ENCODE peak calls at places on chromosomes 16 and 17, in nine cellular contexts. One of them, this sample, is unnamed.

GRCh38 chr16:72198021-72198420 is 26.1 kb upstream of the PMFBP1 start:
- DNase-seq in lung: no peak
- DNase-seq in GM23338: no peak
- DNase-seq in MM.1S: no peak
- DNase-seq in effector memory CD4-positive, alpha-beta T cell: no peak
- DNase-seq in body of pancreas: peak; percentile 77
- DNase-seq in naive thymus-derived CD4-positive, alpha-beta T cell: no peak
- DNase-seq in cardiac muscle cell: no peak
- DNase-seq in AG04450: peak; percentile 65
- DNase-seq in this sample: peak; percentile 96

GRCh38 chr16:52066951-52067350 is 480.0 kb downstream of the TOX3 start:
- DNase-seq in MM.1S: no peak
- DNase-seq in naive thymus-derived CD4-positive, alpha-beta T cell: no peak
- DNase-seq in AG04450: no peak
- DNase-seq in effector memory CD4-positive, alpha-beta T cell: no peak
- DNase-seq in body of pancreas: no peak
- DNase-seq in cardiac muscle cell: no peak
- DNase-seq in lung: no peak
- DNase-seq in GM23338: no peak
- DNase-seq in this sample: no peak

GRCh38 chr17:31416503-31416923 is 25.0 kb downstream of the RAB11FIP4 start:
- DNase-seq in cardiac muscle cell: peak; percentile 90
- DNase-seq in naive thymus-derived CD4-positive, alpha-beta T cell: no peak
- DNase-seq in effector memory CD4-positive, alpha-beta T cell: no peak
- DNase-seq in MM.1S: no peak
- DNase-seq in AG04450: no peak
- DNase-seq in GM23338: no peak
- DNase-seq in body of pancreas: no peak
- DNase-seq in lung: no peak
- DNase-seq in this sample: no peak

GRCh38 chr17:42679001-42679491 is 2.3 kb upstream of the PLEKHH3 start:
- DNase-seq in AG04450: no peak
- DNase-seq in body of pancreas: peak; percentile 76
- DNase-seq in lung: peak; percentile 66
- DNase-seq in cardiac muscle cell: peak; percentile 78
- DNase-seq in GM23338: peak; percentile 67
- DNase-seq in MM.1S: peak; percentile 88
- DNase-seq in effector memory CD4-positive, alpha-beta T cell: peak; percentile 41
- DNase-seq in naive thymus-derived CD4-positive, alpha-beta T cell: peak; percentile 33
- DNase-seq in this sample: peak; percentile 45

GRCh38 chr17:69574257-69575197 is 160.0 kb downstream of the MAP2K6 start:
- DNase-seq in cardiac muscle cell: no peak
- DNase-seq in lung: no peak
- DNase-seq in naive thymus-derived CD4-positive, alpha-beta T cell: no peak
- DNase-seq in MM.1S: no peak
- DNase-seq in AG04450: peak; percentile 33
- DNase-seq in GM23338: peak; percentile 38
- DNase-seq in body of pancreas: no peak
- DNase-seq in effector memory CD4-positive, alpha-beta T cell: no peak
- DNase-seq in this sample: peak; percentile 33

GRCh38 chr17:37360632-37361031 is 15.2 kb upstream of the C17orf78 start:
- DNase-seq in lung: no peak
- DNase-seq in effector memory CD4-positive, alpha-beta T cell: no peak
- DNase-seq in MM.1S: no peak
- DNase-seq in cardiac muscle cell: no peak
- DNase-seq in body of pancreas: no peak
- DNase-seq in AG04450: no peak
- DNase-seq in GM23338: no peak
- DNase-seq in naive thymus-derived CD4-positive, alpha-beta T cell: no peak
- DNase-seq in this sample: no peak

GRCh38 chr17:17669851-17670232 is 11.4 kb upstream of the RAI1 start:
- DNase-seq in naive thymus-derived CD4-positive, alpha-beta T cell: no peak
- DNase-seq in GM23338: no peak
- DNase-seq in cardiac muscle cell: no peak
- DNase-seq in body of pancreas: no peak
- DNase-seq in AG04450: no peak
- DNase-seq in effector memory CD4-positive, alpha-beta T cell: no peak
- DNase-seq in MM.1S: no peak
- DNase-seq in lung: no peak
- DNase-seq in this sample: no peak

GRCh38 chr16:17358350-17358749 is 112.4 kb downstream of the XYLT1 start:
- DNase-seq in body of pancreas: peak; percentile 27
- DNase-seq in AG04450: no peak
- DNase-seq in MM.1S: no peak
- DNase-seq in naive thymus-derived CD4-positive, alpha-beta T cell: no peak
- DNase-seq in effector memory CD4-positive, alpha-beta T cell: no peak
- DNase-seq in cardiac muscle cell: no peak
- DNase-seq in GM23338: no peak
- DNase-seq in lung: no peak
- DNase-seq in this sample: no peak

GRCh38 chr17:80649200-80649644 is 104.6 kb downstream of the RPTOR start:
- DNase-seq in cardiac muscle cell: no peak
- DNase-seq in body of pancreas: no peak
- DNase-seq in AG04450: no peak
- DNase-seq in effector memory CD4-positive, alpha-beta T cell: no peak
- DNase-seq in naive thymus-derived CD4-positive, alpha-beta T cell: no peak
- DNase-seq in MM.1S: no peak
- DNase-seq in lung: no peak
- DNase-seq in GM23338: no peak
- DNase-seq in this sample: no peak

GRCh38 chr17:1109606-1110523 is 69.9 kb downstream of the ABR start:
- DNase-seq in effector memory CD4-positive, alpha-beta T cell: no peak
- DNase-seq in cardiac muscle cell: peak; percentile 61
- DNase-seq in GM23338: peak; percentile 71
- DNase-seq in AG04450: no peak
- DNase-seq in naive thymus-derived CD4-positive, alpha-beta T cell: no peak
- DNase-seq in MM.1S: peak; percentile 42
- DNase-seq in lung: no peak
- DNase-seq in body of pancreas: no peak
- DNase-seq in this sample: no peak

GRCh38 chr17:1112875-1113274 is 66.9 kb downstream of the ABR start:
- DNase-seq in cardiac muscle cell: no peak
- DNase-seq in lung: no peak
- DNase-seq in body of pancreas: no peak
- DNase-seq in effector memory CD4-positive, alpha-beta T cell: no peak
- DNase-seq in AG04450: no peak
- DNase-seq in naive thymus-derived CD4-positive, alpha-beta T cell: no peak
- DNase-seq in GM23338: peak; percentile 50
- DNase-seq in MM.1S: no peak
- DNase-seq in this sample: no peak

GRCh38 chr17:1111599-1112443 is 68.0 kb downstream of the ABR start:
- DNase-seq in lung: peak; percentile 67
- DNase-seq in naive thymus-derived CD4-positive, alpha-beta T cell: no peak
- DNase-seq in AG04450: peak; percentile 21
- DNase-seq in body of pancreas: no peak
- DNase-seq in GM23338: no peak
- DNase-seq in effector memory CD4-positive, alpha-beta T cell: no peak
- DNase-seq in MM.1S: no peak
- DNase-seq in cardiac muscle cell: no peak
- DNase-seq in this sample: no peak

GRCh38 chr17:1110524-1110843 is 69.3 kb downstream of the ABR start:
- DNase-seq in body of pancreas: no peak
- DNase-seq in cardiac muscle cell: no peak
- DNase-seq in MM.1S: no peak
- DNase-seq in effector memory CD4-positive, alpha-beta T cell: no peak
- DNase-seq in lung: no peak
- DNase-seq in naive thymus-derived CD4-positive, alpha-beta T cell: no peak
- DNase-seq in GM23338: no peak
- DNase-seq in AG04450: no peak
- DNase-seq in this sample: no peak

GRCh38 chr17:1110844-1111598 is 68.8 kb downstream of the ABR start:
- DNase-seq in cardiac muscle cell: peak; percentile 50
- DNase-seq in MM.1S: no peak
- DNase-seq in GM23338: no peak
- DNase-seq in body of pancreas: peak; percentile 70
- DNase-seq in effector memory CD4-positive, alpha-beta T cell: no peak
- DNase-seq in AG04450: peak; percentile 38
- DNase-seq in lung: peak; percentile 82
- DNase-seq in naive thymus-derived CD4-positive, alpha-beta T cell: no peak
- DNase-seq in this sample: peak; percentile 85
- H3K27ac ChIP-seq in cardiac muscle cell: peak overlapping the region; percentile 79
- H3K27ac ChIP-seq in MM.1S: no peak overlapping the region
- H3K27ac ChIP-seq in GM23338: no peak overlapping the region
- H3K27ac ChIP-seq in body of pancreas: peak overlapping the region; percentile 73
- H3K27ac ChIP-seq in effector memory CD4-positive, alpha-beta T cell: no peak overlapping the region
- H3K27ac ChIP-seq in AG04450: peak overlapping the region; percentile 77
- H3K27ac ChIP-seq in lung: peak overlapping the region; percentile 94
- H3K27ac ChIP-seq in naive thymus-derived CD4-positive, alpha-beta T cell: no peak overlapping the region
- H3K27ac ChIP-seq in this sample: peak overlapping the region; percentile 88

DNA sequence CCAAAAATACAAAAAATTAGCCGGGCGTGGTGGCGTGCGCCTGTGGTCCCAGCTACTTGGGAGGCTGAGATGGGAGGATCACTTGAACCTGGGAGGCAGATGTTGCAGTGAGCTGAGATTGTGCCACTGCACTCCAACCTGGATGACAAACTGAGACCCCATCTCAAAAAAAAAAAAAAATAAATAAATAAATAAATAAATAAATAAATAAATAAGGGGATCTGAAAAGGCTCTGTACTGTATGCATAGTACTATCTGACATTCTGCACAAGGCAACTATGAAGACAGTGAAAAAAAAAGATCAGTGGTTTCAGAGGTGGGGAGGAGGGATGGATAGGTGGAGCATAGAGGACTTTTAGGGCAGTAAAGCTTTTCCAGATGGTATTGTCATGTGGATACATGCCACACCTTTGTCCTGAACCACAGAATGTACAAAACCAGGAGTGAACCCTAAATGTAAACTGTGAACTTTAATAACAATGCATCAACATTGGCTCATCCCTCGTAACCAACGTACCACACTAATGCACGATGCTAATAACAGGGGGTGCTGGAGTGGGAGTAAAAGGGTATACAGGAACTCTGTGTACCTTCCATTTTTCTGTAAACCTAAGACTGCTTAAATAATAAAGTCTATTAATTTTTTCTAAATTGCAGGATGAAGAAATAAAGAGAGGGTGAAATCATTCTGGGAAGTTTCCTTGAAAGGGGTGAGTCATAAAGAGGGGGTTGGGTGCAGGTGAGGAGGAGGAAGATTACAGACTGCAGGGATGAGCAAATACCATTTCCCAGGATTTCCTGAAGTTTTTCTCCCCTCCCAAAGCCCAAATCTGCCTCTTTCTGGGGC is 155.8 kb upstream of the SDK2 start:
- DNase-seq in lung: no peak
- DNase-seq in AG04450: no peak
- DNase-seq in effector memory CD4-positive, alpha-beta T cell: no peak
- DNase-seq in MM.1S: no peak
- DNase-seq in cardiac muscle cell: no peak
- DNase-seq in naive thymus-derived CD4-positive, alpha-beta T cell: no peak
- DNase-seq in body of pancreas: no peak
- DNase-seq in GM23338: no peak
- DNase-seq in this sample: no peak
- H3K27ac ChIP-seq in lung: no peak overlapping the region
- H3K27ac ChIP-seq in AG04450: no peak overlapping the region
- H3K27ac ChIP-seq in effector memory CD4-positive, alpha-beta T cell: no peak overlapping the region
- H3K27ac ChIP-seq in MM.1S: no peak overlapping the region
- H3K27ac ChIP-seq in cardiac muscle cell: no peak overlapping the region
- H3K27ac ChIP-seq in naive thymus-derived CD4-positive, alpha-beta T cell: no peak overlapping the region
- H3K27ac ChIP-seq in body of pancreas: no peak overlapping the region
- H3K27ac ChIP-seq in GM23338: no peak overlapping the region
- H3K27ac ChIP-seq in this sample: no peak overlapping the region

DNA sequence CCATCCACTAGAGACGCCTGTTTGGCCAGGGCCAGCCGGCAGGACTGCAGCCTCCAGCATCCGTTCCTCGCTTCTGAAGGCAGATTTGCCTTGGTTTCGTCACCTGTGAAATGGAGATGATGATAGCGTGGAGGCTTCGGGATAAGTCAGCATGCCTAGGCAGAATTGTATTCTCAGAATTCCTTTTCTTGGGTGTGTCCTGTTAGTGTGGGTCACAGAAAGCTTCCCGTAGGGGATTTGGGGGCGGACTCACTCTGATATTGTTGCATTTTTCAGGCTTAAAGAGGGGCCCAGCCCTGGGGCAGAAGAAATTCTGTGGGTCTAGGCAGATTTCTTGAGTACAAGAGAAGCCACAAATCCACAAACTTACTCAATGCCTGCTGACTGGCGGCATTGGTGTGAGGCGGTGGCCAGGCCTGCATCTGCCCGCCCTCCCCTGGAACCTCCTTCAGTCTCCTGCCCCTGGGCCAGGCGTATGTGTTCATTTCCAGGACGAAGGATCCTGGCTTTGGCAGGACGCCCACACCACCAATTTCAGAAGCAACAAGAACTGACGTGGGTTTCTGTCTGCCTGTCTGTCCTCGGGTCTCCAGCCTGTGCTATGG is 17.6 kb downstream of the CCDC42 start:
- DNase-seq in effector memory CD4-positive, alpha-beta T cell: no peak
- DNase-seq in GM23338: no peak
- DNase-seq in AG04450: no peak
- DNase-seq in lung: no peak
- DNase-seq in cardiac muscle cell: no peak
- DNase-seq in body of pancreas: no peak
- DNase-seq in naive thymus-derived CD4-positive, alpha-beta T cell: no peak
- DNase-seq in MM.1S: no peak
- DNase-seq in this sample: no peak
- H3K27ac ChIP-seq in effector memory CD4-positive, alpha-beta T cell: no peak overlapping the region
- H3K27ac ChIP-seq in GM23338: no peak overlapping the region
- H3K27ac ChIP-seq in AG04450: no peak overlapping the region
- H3K27ac ChIP-seq in lung: peak overlapping the region; percentile 0
- H3K27ac ChIP-seq in cardiac muscle cell: no peak overlapping the region
- H3K27ac ChIP-seq in body of pancreas: no peak overlapping the region
- H3K27ac ChIP-seq in naive thymus-derived CD4-positive, alpha-beta T cell: no peak overlapping the region
- H3K27ac ChIP-seq in MM.1S: no peak overlapping the region
- H3K27ac ChIP-seq in this sample: no peak overlapping the region

DNA sequence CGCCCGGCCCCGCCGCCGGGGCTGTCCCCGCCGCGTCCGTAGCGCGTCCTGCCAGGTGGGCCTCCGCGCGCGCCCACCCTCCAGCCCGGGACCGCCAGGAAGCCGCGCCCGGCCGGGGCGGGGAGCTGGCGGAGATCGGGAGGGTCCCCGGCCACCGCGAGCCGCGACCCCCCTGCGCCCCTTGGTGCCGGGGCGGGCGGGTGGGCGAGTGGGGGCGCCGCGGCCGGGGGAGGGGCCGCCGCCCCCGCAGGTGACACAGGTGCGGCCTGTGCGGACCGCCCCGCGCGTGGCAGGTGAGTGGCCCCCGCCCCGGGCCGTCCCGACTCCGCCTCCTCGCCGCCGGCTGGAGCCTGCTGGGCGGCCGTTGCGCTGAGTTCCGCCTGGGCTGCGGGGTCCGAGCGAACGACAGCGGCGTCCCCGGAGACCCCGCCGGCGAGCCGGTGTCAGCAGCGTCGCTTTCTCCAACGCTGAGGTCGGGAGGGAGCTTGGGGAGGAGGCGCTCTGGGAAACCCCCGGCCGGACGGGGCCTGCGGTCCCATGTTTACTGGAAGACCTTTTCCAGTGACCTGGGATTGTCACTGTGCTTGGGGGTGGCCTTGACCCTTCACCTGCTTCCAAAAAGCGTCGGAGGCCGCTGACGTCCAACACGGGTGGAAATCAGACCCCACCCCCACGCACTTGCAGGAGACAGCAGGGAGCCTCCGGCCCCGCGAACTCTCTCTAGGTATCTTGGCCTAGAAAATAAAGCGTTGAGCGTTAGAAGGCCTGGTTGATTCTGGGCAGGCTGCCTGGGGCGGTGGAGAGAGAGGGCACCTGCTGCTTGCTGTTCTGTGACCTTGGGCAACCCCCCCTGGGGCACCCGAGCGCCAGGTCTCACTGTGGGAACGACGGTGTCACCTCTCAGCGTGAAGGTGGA is 542 bp downstream of the KLHL36 start:
- DNase-seq in effector memory CD4-positive, alpha-beta T cell: peak; percentile 33
- DNase-seq in body of pancreas: peak; percentile 71
- DNase-seq in lung: peak; percentile 45
- DNase-seq in GM23338: peak; percentile 62
- DNase-seq in cardiac muscle cell: peak; percentile 56
- DNase-seq in AG04450: no peak
- DNase-seq in MM.1S: peak; percentile 30
- DNase-seq in naive thymus-derived CD4-positive, alpha-beta T cell: peak; percentile 33
- DNase-seq in this sample: no peak
- H3K27ac ChIP-seq in effector memory CD4-positive, alpha-beta T cell: peak overlapping the region; percentile 72
- H3K27ac ChIP-seq in body of pancreas: peak overlapping the region; percentile 79
- H3K27ac ChIP-seq in lung: peak overlapping the region; percentile 85
- H3K27ac ChIP-seq in GM23338: no peak overlapping the region
- H3K27ac ChIP-seq in cardiac muscle cell: no peak overlapping the region
- H3K27ac ChIP-seq in AG04450: peak overlapping the region; percentile 31
- H3K27ac ChIP-seq in MM.1S: no peak overlapping the region
- H3K27ac ChIP-seq in naive thymus-derived CD4-positive, alpha-beta T cell: peak overlapping the region; percentile 81
- H3K27ac ChIP-seq in this sample: no peak overlapping the region